ENCODE peak calls at places on chromosomes 1 and 21, in four cellular contexts. S, W, F and T are unnamed samples.

GRCh38 chr1:166947398-166948043 is 27.8 kb downstream of the ILDR2 start:
- DNase-seq in S (no peak), F (peak; percentile 93), W (peak; percentile 58), T (no peak)

GRCh38 chr1:150464422-150464826 is 22.8 kb upstream of the TARS2 start:
- DNase-seq in F (peak; percentile 65), W (peak; percentile 67), S (peak; percentile 41), T (peak; percentile 67)

GRCh38 chr1:153968000-153968363 is 280 bp downstream of the CREB3L4 start:
- DNase-seq in W (peak; percentile 61), F (no peak), S (no peak), T (no peak)

GRCh38 chr1:225919906-225920305 is 4.1 kb downstream of the PYCR2 start:
- DNase-seq in F (no peak), S (no peak), W (no peak), T (peak; percentile 80)

GRCh38 chr1:48674641-48675040 is 102.0 kb downstream of the BEND5 start:
- DNase-seq in F (no peak), W (no peak), S (no peak), T (no peak)

GRCh38 chr1:159940006-159940620 is 5.3 kb downstream of the IGSF9 start:
- DNase-seq in S (no peak), F (no peak), W (no peak), T (no peak)

GRCh38 chr1:66262233-66262632 is 271.7 kb upstream of the SGIP1 start:
- DNase-seq in S (peak; percentile 87), W (no peak), F (no peak), T (no peak)

GRCh38 chr1:101253976-101254660 is 17.3 kb downstream of the S1PR1 start:
- DNase-seq in W (no peak), S (no peak), F (peak; percentile 17), T (no peak)

GRCh38 chr1:43466403-43466802 is 12.7 kb upstream of the HYI start:
- DNase-seq in W (no peak), F (no peak), S (no peak), T (peak; percentile 38)

GRCh38 chr1:2228684-2229031 is 539 bp downstream of the SKI start:
- DNase-seq in W (no peak), F (no peak), S (no peak), T (peak; percentile 48)

GRCh38 chr1:100757946-100758345 is 38.4 kb downstream of the VCAM1 start:
- DNase-seq in W (no peak), S (no peak), F (no peak), T (no peak)

GRCh38 chr1:149917590-149918144 is at the start of gene SV2A:
- DNase-seq in W (peak; percentile 86), F (peak; percentile 86), S (no peak), T (peak; percentile 84)

GRCh38 chr1:30506785-30507312 is 216.5 kb downstream of the MATN1 start:
- DNase-seq in S (no peak), W (no peak), F (no peak), T (no peak)

DNA sequence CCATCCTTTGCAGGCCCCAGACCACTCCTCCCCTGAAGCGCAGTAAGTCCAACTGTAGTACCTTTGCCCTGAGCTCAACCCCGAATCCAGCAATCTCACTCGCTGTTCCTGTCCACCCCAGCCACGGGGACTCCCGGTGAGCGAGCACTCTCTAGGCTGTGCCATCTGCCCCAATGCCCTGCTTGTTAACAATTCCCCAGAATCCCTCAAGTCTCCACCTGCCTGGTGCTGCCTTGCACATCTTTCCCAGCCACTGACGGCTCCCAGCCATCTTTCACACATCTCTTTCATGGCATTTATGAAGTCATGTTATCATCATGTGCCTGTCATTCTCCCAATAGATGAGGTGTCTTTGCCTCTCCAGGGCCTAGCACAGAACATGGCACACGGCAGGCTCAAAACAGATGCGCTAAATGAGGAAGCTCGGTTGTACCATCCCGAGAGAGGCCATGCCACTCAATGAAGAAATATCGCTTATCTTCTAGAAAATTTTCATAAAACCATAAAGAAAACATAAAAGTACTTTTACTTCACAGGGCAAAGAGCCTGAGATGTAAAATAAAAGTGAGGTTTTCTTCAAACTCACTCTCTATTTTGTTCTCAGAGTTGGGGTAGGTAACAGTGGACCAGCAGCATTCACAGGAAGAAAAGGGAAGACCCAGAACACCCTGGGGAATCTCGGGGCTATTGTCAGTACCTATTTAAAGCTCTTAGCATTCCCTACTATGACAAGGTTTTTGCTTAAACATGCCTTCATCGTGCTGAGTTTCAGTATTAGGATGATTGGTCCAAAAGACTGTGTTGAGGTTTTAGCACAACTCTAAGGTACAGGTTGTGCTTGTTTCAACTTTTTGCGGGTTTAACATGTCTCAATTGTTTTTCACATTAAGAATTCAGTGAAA is 55.2 kb downstream of the COQ8A start:
- DNase-seq in W (peak; percentile 25), S (no peak), F (no peak), T (no peak)
- H3K4me2 ChIP-seq in W (no peak overlapping the region), S (no peak overlapping the region), F (peak overlapping the region; percentile 31), T (no peak overlapping the region)

GRCh38 chr1:243354511-243355153 is 98.8 kb downstream of the SDCCAG8 start:
- DNase-seq in W (no peak), F (no peak), S (no peak), T (peak; percentile 19)
- H3K4me2 ChIP-seq in W (no peak overlapping the region), F (no peak overlapping the region), S (no peak overlapping the region), T (peak overlapping the region; percentile 64)

DNA sequence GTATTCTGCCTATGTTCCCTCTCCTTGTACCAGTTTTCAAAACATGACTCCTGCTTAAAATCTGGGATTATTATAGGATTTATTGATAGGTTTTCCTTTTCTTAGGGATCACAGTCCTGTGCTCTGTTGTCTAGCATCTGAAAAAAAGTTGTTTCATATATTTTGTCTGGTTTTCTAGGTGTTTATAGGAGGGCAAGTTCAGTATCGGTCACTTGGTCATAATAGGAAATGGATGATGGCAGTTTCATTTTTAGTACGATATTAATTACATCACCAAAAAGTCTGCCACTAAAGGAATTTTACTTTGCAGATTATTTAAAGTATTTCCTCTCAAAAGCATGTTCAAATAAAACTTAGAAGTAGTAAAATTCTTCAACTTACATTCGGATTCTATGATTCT is 94.4 kb downstream of the RASAL2 start:
- DNase-seq in W (no peak), S (no peak), F (no peak), T (no peak)
- H3K4me2 ChIP-seq in W (no peak overlapping the region), S (no peak overlapping the region), F (no peak overlapping the region), T (no peak overlapping the region)

GRCh38 chr1:227374846-227375245 is 56.6 kb upstream of the CDC42BPA start:
- DNase-seq in S (no peak), W (no peak), F (no peak), T (no peak)

GRCh38 chr1:227369102-227369760 is 50.9 kb upstream of the CDC42BPA start:
- DNase-seq in W (no peak), F (no peak), S (no peak), T (no peak)

GRCh38 chr1:227372662-227373061 is 54.4 kb upstream of the CDC42BPA start:
- DNase-seq in F (no peak), W (no peak), S (no peak), T (no peak)

GRCh38 chr1:227368009-227368408 is 49.7 kb upstream of the CDC42BPA start:
- DNase-seq in F (no peak), W (no peak), S (no peak), T (no peak)

GRCh38 chr1:227370463-227371254 is 52.4 kb upstream of the CDC42BPA start:
- DNase-seq in F (no peak), S (no peak), W (no peak), T (no peak)
- H3K4me2 ChIP-seq in F (no peak overlapping the region), S (no peak overlapping the region), W (no peak overlapping the region), T (no peak overlapping the region)

DNA sequence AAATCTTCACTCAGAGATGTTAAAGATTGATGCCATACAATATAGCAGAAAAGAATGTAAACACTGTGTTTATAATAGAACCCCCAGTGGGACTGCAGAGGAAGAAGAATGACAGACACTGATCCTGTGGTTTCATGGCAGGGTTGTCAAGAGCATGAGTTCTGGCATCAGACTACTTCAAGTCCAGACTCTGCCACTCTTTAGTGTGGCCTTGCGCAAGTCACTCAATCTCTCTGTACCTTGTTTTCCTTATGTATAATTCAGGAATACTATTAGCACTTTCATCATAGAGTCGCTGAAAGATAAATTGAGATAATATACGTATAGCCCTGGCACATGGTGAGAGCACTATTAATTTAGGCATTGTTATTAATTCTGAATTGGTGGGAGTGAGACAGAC is 38.5 kb upstream of the BCL9 start:
- DNase-seq in S (no peak), W (no peak), F (no peak), T (no peak)
- H3K4me2 ChIP-seq in S (no peak overlapping the region), W (no peak overlapping the region), F (no peak overlapping the region), T (no peak overlapping the region)

GRCh38 chr21:44609193-44609592 is 2.7 kb upstream of the KRTAP10-8 start:
- DNase-seq in W (no peak), S (no peak), F (no peak), T (no peak)
- H3K4me2 ChIP-seq in W (no peak overlapping the region), S (no peak overlapping the region), F (no peak overlapping the region), T (no peak overlapping the region)

GRCh38 chr1:29388170-29388569 is 151.8 kb downstream of the PTPRU start:
- DNase-seq in F (no peak), S (no peak), W (no peak), T (no peak)
- H3K4me2 ChIP-seq in F (no peak overlapping the region), S (no peak overlapping the region), W (no peak overlapping the region), T (no peak overlapping the region)